ENCODE peak calls at places on chromosomes 12 and 14, in six cellular contexts. N is midbrain, R is NCI-H2081, V is NCI-H1436 treated with DMSO at 0.1 percent for 48 hours, Z is NCI-H1417, S is caudate nucleus. P is an unnamed sample.

GRCh38 chr12:113071427-113072112 is 15.0 kb downstream of the DTX1 start:
- DNase-seq in N (peak), R (peak), V (peak), Z (peak), S (peak), P (no peak)

GRCh38 chr12:105032703-105033357 is 46.7 kb downstream of the NOPCHAP1 start:
- DNase-seq in N (no peak), R (no peak), V (no peak), Z (no peak), S (no peak), P (no peak)

GRCh38 chr14:101233861-101234587 is 327.3 kb upstream of the DIO3 start:
- DNase-seq in N (no peak), R (no peak), V (no peak), Z (no peak), S (no peak), P (no peak)

GRCh38 chr12:3119745-3120660 is 42.8 kb downstream of the TSPAN9 start:
- DNase-seq in N (no peak), R (no peak), V (no peak), Z (no peak), S (no peak), P (no peak)

GRCh38 chr12:52645120-52645761 is 6.8 kb downstream of the KRT2 start:
- DNase-seq in N (no peak), R (no peak), V (no peak), Z (no peak), S (no peak), P (no peak)

GRCh38 chr12:53093777-53094393 is 3.6 kb upstream of the IGFBP6 start:
- DNase-seq in N (no peak), R (no peak), V (no peak), Z (no peak), S (no peak), P (no peak)

GRCh38 chr12:132078190-132078589 is 65.9 kb downstream of the DDX51 start:
- DNase-seq in N (no peak), R (no peak), V (no peak), Z (no peak), S (no peak), P (no peak)

GRCh38 chr14:105026033-105026785 is 5.3 kb upstream of the CDCA4 start:
- DNase-seq in N (no peak), R (no peak), V (no peak), Z (no peak), S (no peak), P (no peak)

GRCh38 chr12:76018111-76018510 is 13.5 kb downstream of the PHLDA1 start:
- DNase-seq in N (no peak), R (no peak), V (no peak), Z (no peak), S (no peak), P (no peak)

GRCh38 chr12:92928431-92928961 is 599 bp downstream of the EEA1 start:
- DNase-seq in N (peak), R (peak), V (no peak), Z (peak), S (no peak), P (no peak)

GRCh38 chr14:94290197-94290596 is 2.9 kb downstream of the SERPINA10 start:
- DNase-seq in N (no peak), R (no peak), V (no peak), Z (no peak), S (no peak), P (no peak)

GRCh38 chr12:101697930-101698781 is 716 bp downstream of the CHPT1 start:
- DNase-seq in N (peak), R (peak), V (no peak), Z (peak), S (no peak), P (no peak)

GRCh38 chr14:59439256-59440015 is 25.7 kb downstream of the GPR135 start:
- DNase-seq in N (no peak), R (no peak), V (no peak), Z (no peak), S (no peak), P (no peak)

GRCh38 chr12:89789862-89790261 is 81.2 kb upstream of the ATP2B1 start:
- DNase-seq in N (peak), R (no peak), V (no peak), Z (no peak), S (no peak), P (no peak)